ENCODE peak calls at places on chromosome 18, in four cellular contexts. T is K562, N is A549, C is HepG2. I is an unnamed sample.

GRCh38 chr18:79690586-79691482 is 11.2 kb downstream of the CTDP1 start:
- DNase-seq in T (no peak), N (no peak), C (no peak), I (no peak)

GRCh38 chr18:25282282-25282681 is 69.7 kb downstream of the ZNF521 start:
- DNase-seq in T (no peak), N (no peak), C (no peak), I (no peak)

GRCh38 chr18:79681484-79682387 is 2.1 kb downstream of the CTDP1 start:
- DNase-seq in T (no peak), N (no peak), C (no peak), I (no peak)

GRCh38 chr18:27599202-27599829 is 414.2 kb upstream of the CHST9 start:
- DNase-seq in T (peak; percentile 56), N (peak; percentile 11), C (peak; percentile 40), I (peak; percentile 68)

GRCh38 chr18:13530879-13531387 is 195.4 kb downstream of the FAM210A start:
- DNase-seq in T (no peak), N (no peak), C (no peak), I (peak; percentile 49)

GRCh38 chr18:58447342-58448190 is 181.3 kb downstream of the ALPK2 start:
- DNase-seq in T (no peak), N (no peak), C (no peak), I (peak; percentile 22)

GRCh38 chr18:79093986-79094385 is 24.8 kb downstream of the ATP9B start:
- DNase-seq in T (no peak), N (no peak), C (no peak), I (no peak)

GRCh38 chr18:27735117-27735516 is 441.8 kb downstream of the CDH2 start:
- DNase-seq in T (no peak), N (no peak), C (no peak), I (no peak)

GRCh38 chr18:63974991-63975390 is 5.1 kb downstream of the SERPINB8 start:
- DNase-seq in T (no peak), N (no peak), C (peak; percentile 20), I (no peak)

GRCh38 chr18:8747440-8747937 is 42.1 kb downstream of the MTCL1 start:
- DNase-seq in T (no peak), N (no peak), C (no peak), I (no peak)

GRCh38 chr18:12839057-12839525 is 44.9 kb downstream of the PTPN2 start:
- DNase-seq in T (no peak), N (no peak), C (no peak), I (no peak)

GRCh38 chr18:27750014-27750413 is 426.9 kb downstream of the CDH2 start:
- DNase-seq in T (no peak), N (no peak), C (peak; percentile 16), I (peak; percentile 69)

GRCh38 chr18:71643822-71644221 is 900.3 kb downstream of the CBLN2 start:
- DNase-seq in T (no peak), N (no peak), C (no peak), I (no peak)

GRCh38 chr18:74773171-74773624 is 175.5 kb downstream of the ZNF407 start:
- DNase-seq in T (no peak), N (no peak), C (no peak), I (no peak)

DNA sequence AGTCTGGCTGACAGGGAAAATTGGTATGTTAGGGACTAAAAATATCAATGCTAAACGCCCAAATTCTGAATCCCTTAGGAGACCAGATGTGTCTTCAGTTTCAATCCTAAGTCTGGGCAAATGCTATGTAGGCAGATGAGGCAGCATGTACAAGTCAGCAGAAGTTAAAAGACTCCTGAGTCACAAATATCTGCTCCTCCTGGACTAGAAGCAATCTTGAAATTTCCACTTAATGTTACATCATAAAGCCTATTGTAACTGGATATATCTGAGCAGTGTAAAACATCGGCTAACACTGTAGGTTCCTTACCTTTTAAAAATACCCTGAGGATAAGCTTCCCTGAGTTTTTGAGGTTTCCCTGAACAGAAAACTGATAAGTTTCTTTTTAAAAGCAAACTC is 1087.6 kb upstream of the PIK3C3 start:
- DNase-seq in T (no peak), N (no peak), C (no peak), I (no peak)
- TF ChIP-seq HMGXB4 in T (no peak), N (no peak), C (no peak), I (no peak)

DNA sequence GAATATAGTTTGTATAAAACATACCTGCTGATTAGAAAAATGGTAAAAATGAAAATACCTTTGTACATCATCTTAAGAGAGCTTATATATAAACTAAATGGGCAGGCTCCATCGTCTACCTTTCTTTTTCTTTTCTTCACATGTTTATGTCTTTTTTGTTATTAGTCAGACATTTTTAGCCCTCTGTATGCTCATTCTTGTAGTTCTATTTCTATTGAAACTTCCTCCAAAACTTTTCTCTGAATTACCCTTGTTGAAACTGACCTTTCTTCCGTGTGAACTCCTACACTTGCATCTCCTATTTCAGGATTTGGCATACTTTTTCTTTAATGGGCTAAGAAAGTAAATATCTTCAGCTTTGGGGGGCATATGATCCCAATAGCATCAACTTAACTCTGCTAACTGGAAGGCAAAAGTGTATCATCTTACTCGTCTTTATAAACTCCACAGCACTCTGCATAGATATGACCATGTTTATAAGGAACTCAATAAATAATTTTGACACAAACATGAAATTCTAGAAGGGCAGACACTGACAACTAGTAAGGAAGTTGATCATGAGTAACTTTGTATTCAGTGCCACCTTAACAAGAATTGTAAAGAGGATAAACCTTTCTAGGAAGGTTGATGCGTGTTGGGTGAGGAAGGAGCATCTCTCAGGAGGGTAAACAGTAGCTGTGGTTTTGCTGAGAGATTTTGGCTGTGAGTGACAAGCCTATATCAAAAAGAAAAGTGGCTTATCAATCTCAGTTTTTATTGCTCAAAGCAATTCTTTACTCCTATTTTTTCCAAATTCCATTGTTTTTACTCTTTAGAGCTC is 127.6 kb downstream of the PIK3C3 start:
- DNase-seq in T (no peak), N (no peak), C (no peak), I (no peak)
- TF ChIP-seq JUN in T (no peak), N (no peak), C (no peak), I (no peak)

DNA sequence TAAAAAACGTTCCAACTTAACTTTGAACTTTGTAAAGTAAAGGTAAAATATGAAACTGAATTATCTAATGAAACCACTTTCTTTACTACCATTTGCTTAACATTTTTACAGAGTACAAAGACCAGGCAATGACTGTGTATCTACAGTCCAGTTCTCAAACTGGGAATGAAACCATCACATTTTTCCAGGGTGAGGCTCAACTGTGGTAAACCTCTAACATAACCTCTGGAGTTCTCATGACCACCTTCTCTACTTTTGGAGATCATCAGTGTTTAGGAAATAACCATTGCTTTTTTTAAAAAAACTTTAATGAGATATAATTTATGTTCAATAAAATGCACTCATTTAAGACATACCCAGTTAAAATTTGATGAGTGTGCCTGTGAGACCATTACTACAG is 223.5 kb downstream of the RNF152 start:
- DNase-seq in T (no peak), N (no peak), C (no peak), I (no peak)
- TF ChIP-seq HMGXB4 in T (no peak), N (no peak), C (no peak), I (no peak)

DNA sequence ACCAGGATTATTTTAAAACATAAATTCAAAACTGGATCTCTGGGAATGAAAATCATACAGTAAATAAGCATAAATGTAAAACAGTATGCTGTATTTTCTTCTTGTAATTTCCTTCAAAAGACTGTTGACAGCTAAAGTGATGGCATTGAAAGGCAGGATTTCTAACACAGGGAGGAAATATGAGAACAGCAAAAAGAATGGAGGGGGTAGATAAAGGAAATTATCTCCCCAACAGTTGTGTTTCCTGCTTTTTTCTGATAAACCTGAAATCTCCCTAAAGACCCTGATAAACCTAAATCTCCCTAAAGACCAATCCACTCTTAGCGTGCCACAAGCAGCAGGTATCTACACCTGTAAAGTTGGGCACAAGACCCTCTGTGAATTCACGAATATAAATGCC is 50.8 kb downstream of the PIAS2 start:
- DNase-seq in T (no peak), N (no peak), C (no peak), I (no peak)
- TF ChIP-seq JUN in T (no peak), N (no peak), C (no peak), I (no peak)

GRCh38 chr18:36411745-36412168 is 114.2 kb downstream of the FHOD3 start:
- DNase-seq in T (peak; percentile 49), N (no peak), C (peak; percentile 21), I (peak; percentile 73)
- TF ChIP-seq HMGXB4 in T (no peak), N (no peak), C (no peak), I (no peak)

DNA sequence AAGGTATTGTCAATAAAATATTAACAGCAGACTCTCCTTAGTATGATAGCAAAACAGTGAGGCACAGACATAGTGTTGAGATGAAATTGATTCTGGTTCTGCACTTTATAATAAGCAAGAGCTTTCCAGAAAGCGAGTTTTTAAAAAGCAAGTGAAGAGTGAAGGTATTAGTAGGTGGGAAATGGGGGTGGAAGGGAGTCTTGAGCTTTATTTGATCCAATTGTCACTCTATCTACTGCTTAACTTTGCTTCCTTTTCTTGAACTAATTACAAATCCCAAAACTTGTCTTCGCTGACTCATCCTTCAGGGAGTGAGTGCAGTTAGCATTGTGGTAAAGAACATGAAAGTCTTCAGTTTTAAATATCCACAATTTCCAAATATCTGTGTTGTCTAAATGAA is 120.6 kb upstream of the BOD1L2 start:
- DNase-seq in T (no peak), N (no peak), C (no peak), I (no peak)
- TF ChIP-seq JUN in T (no peak), N (no peak), C (no peak), I (no peak)

GRCh38 chr18:2857491-2858063 is 10.8 kb downstream of the EMILIN2 start:
- DNase-seq in T (no peak), N (no peak), C (no peak), I (no peak)
- TF ChIP-seq HMGXB4 in T (no peak), N (no peak), C (no peak), I (no peak)

DNA sequence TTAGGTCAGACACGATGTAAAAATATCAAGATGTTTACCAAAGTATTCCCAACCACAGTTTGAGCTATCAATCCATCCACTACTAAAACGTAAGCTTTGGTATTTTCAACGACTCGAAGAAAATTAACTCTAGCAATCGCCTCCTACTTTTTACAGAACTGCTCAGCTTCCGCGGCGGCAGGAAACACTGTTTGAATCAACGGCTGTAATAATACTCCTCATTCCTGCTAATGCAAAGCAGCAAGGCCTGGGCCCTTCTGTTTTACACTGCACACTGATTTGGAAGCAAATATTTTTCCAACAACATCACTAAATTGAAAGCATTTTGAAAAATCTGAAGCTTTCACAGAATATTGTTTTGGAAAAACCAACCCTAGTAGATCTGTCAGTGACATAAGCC is 261.2 kb downstream of the TXNL1 start:
- DNase-seq in T (no peak), N (no peak), C (no peak), I (no peak)
- TF ChIP-seq JUN in T (no peak), N (no peak), C (no peak), I (no peak)

DNA sequence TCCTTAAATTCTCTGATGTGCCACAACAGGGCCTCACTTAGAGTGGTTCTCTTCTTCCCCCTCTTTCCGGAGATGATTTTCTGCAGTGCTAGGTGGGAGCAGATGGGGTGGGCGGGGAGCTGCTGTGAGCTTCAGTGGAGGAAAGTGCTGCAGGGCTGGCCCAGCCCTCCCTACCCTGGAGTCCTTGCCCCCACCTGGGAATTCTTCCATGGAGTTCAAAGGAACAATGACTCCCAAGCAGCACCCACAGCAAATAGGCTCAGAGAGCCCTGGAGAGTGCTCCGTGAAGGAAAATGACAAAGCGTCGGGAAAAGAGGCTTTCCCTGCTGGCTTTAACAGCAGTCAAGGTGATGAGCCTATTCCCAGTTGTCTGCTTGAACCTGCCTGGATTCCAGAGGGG is 28.8 kb downstream of the LOXHD1 start:
- DNase-seq in T (no peak), N (no peak), C (no peak), I (no peak)
- TF ChIP-seq HMGXB4 in T (no peak), N (no peak), C (no peak), I (no peak)